ENCODE peak calls at places on chromosomes 7 and 10, in eight cellular contexts. One of them, this sample, is unnamed.

GRCh38 chr10:63072951-63073350 is 60.2 kb upstream of the NRBF2 start:
- DNase-seq in progenitor cell of endocrine pancreas: no peak
- DNase-seq in choroid plexus epithelial cell: no peak
- DNase-seq in CMK: no peak
- DNase-seq in transverse colon: no peak
- DNase-seq in activated T-cell treated with anti-CD3 and anti-CD28 coated beads for 1 hour: no peak
- DNase-seq in uterus: no peak
- DNase-seq in Right ventricle myocardium inferior: no peak
- DNase-seq in this sample: no peak

GRCh38 chr7:159023216-159023615 is 121.5 kb downstream of the VIPR2 start:
- DNase-seq in progenitor cell of endocrine pancreas: no peak
- DNase-seq in choroid plexus epithelial cell: no peak
- DNase-seq in CMK: no peak
- DNase-seq in transverse colon: no peak
- DNase-seq in activated T-cell treated with anti-CD3 and anti-CD28 coated beads for 1 hour: no peak
- DNase-seq in uterus: peak
- DNase-seq in Right ventricle myocardium inferior: no peak
- DNase-seq in this sample: no peak

GRCh38 chr7:142654398-142654797 is 94.9 kb upstream of the PRSS1 start:
- DNase-seq in progenitor cell of endocrine pancreas: no peak
- DNase-seq in choroid plexus epithelial cell: no peak
- DNase-seq in CMK: no peak
- DNase-seq in transverse colon: no peak
- DNase-seq in activated T-cell treated with anti-CD3 and anti-CD28 coated beads for 1 hour: no peak
- DNase-seq in uterus: no peak
- DNase-seq in Right ventricle myocardium inferior: no peak
- DNase-seq in this sample: no peak

GRCh38 chr7:98287486-98287959 is 6.0 kb downstream of the BRI3 start:
- DNase-seq in progenitor cell of endocrine pancreas: no peak
- DNase-seq in choroid plexus epithelial cell: no peak
- DNase-seq in CMK: no peak
- DNase-seq in transverse colon: peak
- DNase-seq in activated T-cell treated with anti-CD3 and anti-CD28 coated beads for 1 hour: no peak
- DNase-seq in uterus: no peak
- DNase-seq in Right ventricle myocardium inferior: no peak
- DNase-seq in this sample: no peak

GRCh38 chr10:49837685-49838084 is 75.6 kb upstream of the OGDHL start:
- DNase-seq in progenitor cell of endocrine pancreas: no peak
- DNase-seq in choroid plexus epithelial cell: no peak
- DNase-seq in CMK: no peak
- DNase-seq in transverse colon: no peak
- DNase-seq in activated T-cell treated with anti-CD3 and anti-CD28 coated beads for 1 hour: no peak
- DNase-seq in uterus: no peak
- DNase-seq in Right ventricle myocardium inferior: no peak
- DNase-seq in this sample: no peak

GRCh38 chr10:45514283-45515270 is 140.6 kb downstream of the ALOX5 start:
- DNase-seq in progenitor cell of endocrine pancreas: no peak
- DNase-seq in choroid plexus epithelial cell: peak
- DNase-seq in CMK: no peak
- DNase-seq in transverse colon: no peak
- DNase-seq in activated T-cell treated with anti-CD3 and anti-CD28 coated beads for 1 hour: no peak
- DNase-seq in uterus: no peak
- DNase-seq in Right ventricle myocardium inferior: no peak
- DNase-seq in this sample: no peak

GRCh38 chr7:47193003-47193402 is 388.9 kb downstream of the TNS3 start:
- DNase-seq in progenitor cell of endocrine pancreas: no peak
- DNase-seq in choroid plexus epithelial cell: no peak
- DNase-seq in CMK: no peak
- DNase-seq in transverse colon: peak
- DNase-seq in activated T-cell treated with anti-CD3 and anti-CD28 coated beads for 1 hour: no peak
- DNase-seq in uterus: no peak
- DNase-seq in Right ventricle myocardium inferior: no peak
- DNase-seq in this sample: no peak

GRCh38 chr7:138163800-138164199 is 87.5 kb downstream of the AKR1D1 start:
- DNase-seq in progenitor cell of endocrine pancreas: no peak
- DNase-seq in choroid plexus epithelial cell: no peak
- DNase-seq in CMK: no peak
- DNase-seq in transverse colon: no peak
- DNase-seq in activated T-cell treated with anti-CD3 and anti-CD28 coated beads for 1 hour: no peak
- DNase-seq in uterus: no peak
- DNase-seq in Right ventricle myocardium inferior: no peak
- DNase-seq in this sample: no peak

This sample was measured in smooth muscle cell of the brain vasculature.